ENCODE peak calls at places on chromosomes 6 and 20, in ten cellular contexts. J is NCI-H1105; N is epithelial cell of esophagus; M is HFF-Myc; B is MV-4-11; Q is RPMI7951; V is CD4-positive, alpha-beta memory T cell; F is HuH-7; L is GM20000; Y is ureter. H is an unnamed sample.

GRCh38 chr6:6925391-6926164 is 182.2 kb upstream of the RREB1 start:
- DNase-seq in F (no peak), V (no peak), L (no peak), M (no peak), B (no peak), J (no peak), Q (no peak), Y (no peak), N (peak), H (no peak)

GRCh38 chr6:120384671-120385070 is 949.6 kb downstream of the TBC1D32 start:
- DNase-seq in L (no peak), M (no peak), Q (peak), N (peak), B (no peak), Y (no peak), F (no peak), J (no peak), V (no peak), H (no peak)

GRCh38 chr20:41443667-41444066 is 77.0 kb upstream of the EMILIN3 start:
- DNase-seq in B (peak), M (no peak), Y (no peak), J (no peak), L (peak), V (no peak), F (no peak), Q (no peak), N (no peak), H (no peak)

GRCh38 chr6:120671519-120671918 is 662.8 kb downstream of the TBC1D32 start:
- DNase-seq in F (no peak), Y (no peak), N (no peak), L (no peak), M (no peak), Q (no peak), V (no peak), J (no peak), B (no peak), H (no peak)

GRCh38 chr20:221258-221830 is 5.7 kb upstream of the DEFB129 start:
- DNase-seq in L (no peak), B (no peak), Y (no peak), F (no peak), V (no peak), Q (no peak), J (no peak), N (no peak), M (no peak), H (no peak)

GRCh38 chr6:137271245-137272183 is 52.3 kb upstream of the IFNGR1 start:
- DNase-seq in Q (peak), V (no peak), F (peak), J (peak), Y (no peak), B (peak), L (no peak), M (peak), N (peak), H (no peak)

GRCh38 chr6:131656667-131657066 is 19.6 kb downstream of the ENPP3 start:
- DNase-seq in N (no peak), J (no peak), B (no peak), V (no peak), F (no peak), Q (no peak), L (no peak), M (no peak), Y (no peak), H (no peak)

GRCh38 chr20:24144371-24144770 is 155.8 kb upstream of the GGTLC1 start:
- DNase-seq in L (no peak), F (no peak), Y (no peak), M (no peak), V (no peak), N (no peak), Q (no peak), J (no peak), B (peak), H (no peak)

GRCh38 chr20:62708591-62709536 is at the start of gene NTSR1:
- DNase-seq in Q (peak), Y (no peak), B (no peak), L (no peak), J (no peak), N (peak), V (no peak), M (no peak), F (no peak), H (no peak)

GRCh38 chr20:51553897-51554504 is 11.5 kb upstream of the NFATC2 start:
- DNase-seq in B (no peak), Y (no peak), M (no peak), F (no peak), N (peak), V (no peak), Q (peak), J (no peak), L (no peak), H (no peak)

GRCh38 chr6:36660771-36661471 is 17.6 kb upstream of the CDKN1A start:
- DNase-seq in M (no peak), N (no peak), Y (peak), L (no peak), Q (no peak), V (no peak), B (no peak), F (peak), J (no peak), H (no peak)

GRCh38 chr6:115601064-115601463 is 459.6 kb downstream of the FRK start:
- DNase-seq in M (no peak), Q (no peak), L (no peak), J (no peak), Y (no peak), B (no peak), N (no peak), F (no peak), V (no peak), H (no peak)

GRCh38 chr6:150006961-150007464 is 18.3 kb downstream of the RAET1L start:
- DNase-seq in N (peak), J (peak), M (no peak), L (peak), F (peak), Y (no peak), Q (no peak), B (no peak), V (peak), H (no peak)

GRCh38 chr20:35059110-35059509 is 33.5 kb downstream of the TRPC4AP start:
- DNase-seq in J (no peak), M (no peak), V (no peak), F (no peak), B (no peak), N (no peak), L (no peak), Q (no peak), Y (no peak), H (no peak)

GRCh38 chr20:15154070-15154469 is 816.7 kb upstream of the FLRT3 start:
- DNase-seq in B (no peak), Y (no peak), Q (no peak), N (peak), M (no peak), L (no peak), F (no peak), J (no peak), V (no peak), H (no peak)